ENCODE peak calls at places on chromosomes 6 and 20, in eight cellular contexts. C is activated T-cell treated with anti-CD3 and anti-CD28 coated beads, Interleukin-2, amount 50 U/mL, for 72 hours; T is NCI-H1092; F is neuronal stem cell; J is endodermal cell; D is AG04450; N is OCI-M1; S is substantia nigra. M is an unnamed sample.

GRCh38 chr6:170049641-170050491 is 241.0 kb downstream of the DLL1 start:
- DNase-seq in C (no peak), T (no peak), F (no peak), J (no peak), D (peak), N (no peak), S (no peak), M (no peak)

GRCh38 chr6:2562721-2563120 is 188.0 kb downstream of the MYLK4 start:
- DNase-seq in C (no peak), T (no peak), F (no peak), J (no peak), D (no peak), N (no peak), S (no peak), M (no peak)

GRCh38 chr6:28462401-28462800 is 19.1 kb upstream of the ZSCAN23 start:
- DNase-seq in C (no peak), T (no peak), F (no peak), J (no peak), D (no peak), N (peak), S (no peak), M (no peak)

GRCh38 chr6:32643904-32644303 is 6.7 kb downstream of the HLA-DQA1 start:
- DNase-seq in C (no peak), T (no peak), F (no peak), J (no peak), D (no peak), N (no peak), S (no peak), M (no peak)

GRCh38 chr6:166598441-166599138 is 12.1 kb upstream of the RAMACL start:
- DNase-seq in C (no peak), T (no peak), F (no peak), J (peak), D (peak), N (no peak), S (no peak), M (no peak)

GRCh38 chr6:131761061-131761761 is 46.6 kb upstream of the ENPP1 start:
- DNase-seq in C (no peak), T (no peak), F (no peak), J (no peak), D (peak), N (no peak), S (no peak), M (no peak)

GRCh38 chr6:41503841-41504525 is 42.2 kb upstream of the FOXP4 start:
- DNase-seq in C (peak), T (no peak), F (no peak), J (peak), D (no peak), N (no peak), S (no peak), M (peak)

GRCh38 chr6:112450663-112451062 is 103.5 kb downstream of the RFPL4B start:
- DNase-seq in C (no peak), T (no peak), F (no peak), J (no peak), D (no peak), N (no peak), S (no peak), M (no peak)

GRCh38 chr6:24478903-24479302 is 10.5 kb downstream of the GPLD1 start:
- DNase-seq in C (no peak), T (no peak), F (no peak), J (no peak), D (no peak), N (no peak), S (no peak), M (no peak)

GRCh38 chr6:7461416-7461815 is 71.8 kb downstream of the RIOK1 start:
- DNase-seq in C (no peak), T (no peak), F (no peak), J (no peak), D (no peak), N (no peak), S (no peak), M (peak)

GRCh38 chr6:101080597-101080996 is 199.5 kb upstream of the ASCC3 start:
- DNase-seq in C (no peak), T (no peak), F (no peak), J (no peak), D (no peak), N (no peak), S (no peak), M (no peak)

GRCh38 chr20:51498765-51499540 is 43.6 kb downstream of the NFATC2 start:
- DNase-seq in C (no peak), T (no peak), F (no peak), J (peak), D (no peak), N (no peak), S (no peak), M (no peak)

GRCh38 chr20:43727980-43728590 is 1.3 kb upstream of the GTSF1L start:
- DNase-seq in C (no peak), T (no peak), F (no peak), J (no peak), D (no peak), N (no peak), S (no peak), M (no peak)

GRCh38 chr6:71126506-71126905 is 162.1 kb upstream of the OGFRL1 start:
- DNase-seq in C (no peak), T (no peak), F (no peak), J (no peak), D (no peak), N (no peak), S (no peak), M (no peak)

GRCh38 chr6:17574871-17575560 is 25.1 kb upstream of the FAM8A1 start:
- DNase-seq in C (no peak), T (no peak), F (no peak), J (no peak), D (peak), N (no peak), S (no peak), M (no peak)

GRCh38 chr6:24827162-24827561 is 28.4 kb upstream of the ARMH2 start:
- DNase-seq in C (no peak), T (no peak), F (no peak), J (no peak), D (no peak), N (no peak), S (no peak), M (no peak)

GRCh38 chr20:11128131-11128831 is 454.5 kb upstream of the JAG1 start:
- DNase-seq in C (no peak), T (no peak), F (no peak), J (no peak), D (no peak), N (no peak), S (no peak), M (no peak)

GRCh38 chr6:132813173-132813856 is 1.1 kb upstream of the RPS12 start:
- DNase-seq in C (no peak), T (no peak), F (no peak), J (peak), D (no peak), N (peak), S (peak), M (peak)

GRCh38 chr20:63363013-63363957 is 2.1 kb upstream of the CHRNA4 start:
- DNase-seq in C (no peak), T (no peak), F (no peak), J (no peak), D (no peak), N (no peak), S (no peak), M (no peak)

GRCh38 chr20:61499859-61500258 is 247.8 kb downstream of the CDH4 start:
- DNase-seq in C (no peak), T (no peak), F (no peak), J (no peak), D (no peak), N (no peak), S (no peak), M (peak)

GRCh38 chr20:35615667-35616464 is at the start of gene SPAG4:
- DNase-seq in C (peak), T (peak), F (peak), J (no peak), D (no peak), N (peak), S (peak), M (peak)

GRCh38 chr20:33251496-33251895 is 15.7 kb downstream of the BPIFA1 start:
- DNase-seq in C (no peak), T (peak), F (no peak), J (peak), D (no peak), N (no peak), S (no peak), M (no peak)

GRCh38 chr6:30154709-30155521 is 6.1 kb downstream of the TRIM10 start:
- DNase-seq in C (no peak), T (no peak), F (no peak), J (no peak), D (no peak), N (no peak), S (no peak), M (no peak)

GRCh38 chr20:5511505-5511904 is 194.8 kb upstream of the PROKR2 start:
- DNase-seq in C (no peak), T (no peak), F (no peak), J (no peak), D (no peak), N (no peak), S (no peak), M (no peak)

GRCh38 chr6:51152594-51152993 is 333.9 kb downstream of the TFAP2B start:
- DNase-seq in C (no peak), T (no peak), F (no peak), J (no peak), D (no peak), N (no peak), S (no peak), M (peak)

GRCh38 chr6:3516094-3516493 is 59.2 kb upstream of the SLC22A23 start:
- DNase-seq in C (no peak), T (no peak), F (no peak), J (no peak), D (no peak), N (no peak), S (no peak), M (no peak)

GRCh38 chr6:108164815-108165706 is 761 bp upstream of the NR2E1 start:
- DNase-seq in C (no peak), T (no peak), F (peak), J (peak), D (no peak), N (no peak), S (no peak), M (no peak)

M was measured in mesendoderm.